ENCODE peak calls at places on chromosomes 12 and 14, in seven cellular contexts. T is HT1080; S is fibroblast of pulmonary artery; R is anterior cingulate cortex; Q is stimulated activated CD4-positive, alpha-beta T cell treated with anti-CD3 and anti-CD28 coated beads, Interleukin-2, amount 100 ng/mL, for 24 hours; P is left colon; A is glutamatergic neuron. I is an unnamed sample.

GRCh38 chr12:107545737-107546363 is 139.7 kb upstream of the PWP1 start:
- DNase-seq in S (no peak), A (no peak), P (no peak), T (no peak), Q (no peak), R (no peak), I (no peak)

GRCh38 chr12:47408171-47408871 is 297.5 kb downstream of the RPAP3 start:
- DNase-seq in P (no peak), R (no peak), A (no peak), S (no peak), Q (no peak), T (peak), I (no peak)

GRCh38 chr14:56205906-56206305 is 87.7 kb downstream of the PELI2 start:
- DNase-seq in Q (no peak), P (no peak), A (no peak), R (no peak), S (no peak), T (no peak), I (no peak)

GRCh38 chr12:49198431-49199155 is 9.7 kb upstream of the TUBA1A start:
- DNase-seq in T (peak), S (peak), R (no peak), P (no peak), A (no peak), Q (no peak), I (peak)

GRCh38 chr14:38808734-38809455 is 294.1 kb downstream of the SEC23A start:
- DNase-seq in P (peak), T (peak), Q (no peak), R (no peak), S (no peak), A (no peak), I (no peak)

GRCh38 chr14:57375156-57375555 is 15.2 kb upstream of the NAA30 start:
- DNase-seq in P (no peak), S (no peak), T (no peak), Q (no peak), A (no peak), R (no peak), I (no peak)

GRCh38 chr12:1630081-1630826 is 1.2 kb downstream of the WNT5B start:
- DNase-seq in Q (peak), A (peak), R (no peak), S (no peak), T (no peak), P (peak), I (no peak)

GRCh38 chr14:21724115-21724973 is 50.7 kb upstream of the OR4E1 start:
- DNase-seq in R (no peak), T (no peak), P (no peak), S (no peak), Q (no peak), A (no peak), I (no peak)

GRCh38 chr12:93378373-93379310 is 917 bp downstream of the NUDT4 start:
- DNase-seq in T (peak), A (peak), R (peak), S (peak), Q (peak), P (no peak), I (peak)

GRCh38 chr12:55428844-55429243 is 2.8 kb downstream of the OR6C76 start:
- DNase-seq in Q (no peak), A (no peak), P (no peak), S (no peak), R (no peak), T (no peak), I (no peak)

GRCh38 chr12:13536219-13536910 is 339.8 kb downstream of the EMP1 start:
- DNase-seq in S (no peak), A (no peak), P (no peak), T (no peak), Q (no peak), R (no peak), I (no peak)

GRCh38 chr12:95207407-95207806 is 9.9 kb downstream of the FGD6 start:
- DNase-seq in P (no peak), T (no peak), R (no peak), Q (no peak), S (no peak), A (no peak), I (no peak)

GRCh38 chr14:77098470-77099353 is 654 bp downstream of the CIPC start:
- DNase-seq in R (peak), T (peak), A (no peak), P (peak), Q (no peak), S (no peak), I (peak)